ENCODE peak calls at places on chromosome 3, in nine cellular contexts. One of them, this sample, is unnamed.

GRCh38 chr3:157199841-157200240 is 39.9 kb upstream of the CCNL1 start:
- DNase-seq in adrenal gland: no peak
- DNase-seq in H9: no peak
- DNase-seq in right lobe of liver: no peak
- DNase-seq in PC-3: no peak
- DNase-seq in transverse colon: no peak
- DNase-seq in nephron progenitor cell: no peak
- DNase-seq in endothelial cell: no peak
- DNase-seq in lower leg skin: no peak
- DNase-seq in this sample: no peak

GRCh38 chr3:185629554-185630181 is 43.6 kb downstream of the SENP2 start:
- DNase-seq in nephron progenitor cell: no peak
- DNase-seq in endothelial cell: no peak
- DNase-seq in PC-3: no peak
- DNase-seq in right lobe of liver: no peak
- DNase-seq in adrenal gland: no peak
- DNase-seq in H9: no peak
- DNase-seq in transverse colon: no peak
- DNase-seq in lower leg skin: no peak
- DNase-seq in this sample: no peak

GRCh38 chr3:82353281-82354171 is 592.1 kb upstream of the GBE1 start:
- DNase-seq in endothelial cell: no peak
- DNase-seq in adrenal gland: peak
- DNase-seq in nephron progenitor cell: no peak
- DNase-seq in PC-3: no peak
- DNase-seq in transverse colon: no peak
- DNase-seq in lower leg skin: no peak
- DNase-seq in H9: no peak
- DNase-seq in right lobe of liver: peak
- DNase-seq in this sample: peak

GRCh38 chr3:24296441-24297205 is 198.0 kb downstream of the THRB start:
- DNase-seq in right lobe of liver: no peak
- DNase-seq in adrenal gland: no peak
- DNase-seq in transverse colon: peak
- DNase-seq in H9: no peak
- DNase-seq in PC-3: peak
- DNase-seq in nephron progenitor cell: no peak
- DNase-seq in lower leg skin: no peak
- DNase-seq in endothelial cell: no peak
- DNase-seq in this sample: no peak

GRCh38 chr3:177427540-177427939 is 230.3 kb upstream of the TBL1XR1 start:
- DNase-seq in endothelial cell: no peak
- DNase-seq in nephron progenitor cell: no peak
- DNase-seq in lower leg skin: no peak
- DNase-seq in PC-3: peak
- DNase-seq in right lobe of liver: no peak
- DNase-seq in adrenal gland: no peak
- DNase-seq in H9: no peak
- DNase-seq in transverse colon: no peak
- DNase-seq in this sample: no peak

GRCh38 chr3:45366305-45366704 is 22.1 kb upstream of the LARS2 start:
- DNase-seq in adrenal gland: no peak
- DNase-seq in lower leg skin: no peak
- DNase-seq in right lobe of liver: no peak
- DNase-seq in nephron progenitor cell: no peak
- DNase-seq in endothelial cell: no peak
- DNase-seq in transverse colon: peak
- DNase-seq in PC-3: no peak
- DNase-seq in H9: no peak
- DNase-seq in this sample: no peak

GRCh38 chr3:39378092-39378491 is 5.1 kb upstream of the SLC25A38 start:
- DNase-seq in H9: peak
- DNase-seq in nephron progenitor cell: peak
- DNase-seq in transverse colon: peak
- DNase-seq in right lobe of liver: peak
- DNase-seq in lower leg skin: no peak
- DNase-seq in PC-3: peak
- DNase-seq in adrenal gland: peak
- DNase-seq in endothelial cell: peak
- DNase-seq in this sample: peak

GRCh38 chr3:145628211-145628610 is 532.8 kb downstream of the PLOD2 start:
- DNase-seq in H9: no peak
- DNase-seq in nephron progenitor cell: no peak
- DNase-seq in transverse colon: no peak
- DNase-seq in endothelial cell: no peak
- DNase-seq in lower leg skin: no peak
- DNase-seq in right lobe of liver: no peak
- DNase-seq in PC-3: no peak
- DNase-seq in adrenal gland: no peak
- DNase-seq in this sample: no peak

GRCh38 chr3:190319660-190320059 is 2.6 kb downstream of the CLDN1 start:
- DNase-seq in H9: no peak
- DNase-seq in right lobe of liver: no peak
- DNase-seq in lower leg skin: no peak
- DNase-seq in endothelial cell: no peak
- DNase-seq in PC-3: peak
- DNase-seq in transverse colon: no peak
- DNase-seq in nephron progenitor cell: no peak
- DNase-seq in adrenal gland: no peak
- DNase-seq in this sample: peak

GRCh38 chr3:137692803-137693431 is 71.2 kb upstream of the SOX14 start:
- DNase-seq in adrenal gland: no peak
- DNase-seq in PC-3: peak
- DNase-seq in endothelial cell: peak
- DNase-seq in right lobe of liver: peak
- DNase-seq in H9: peak
- DNase-seq in lower leg skin: no peak
- DNase-seq in transverse colon: no peak
- DNase-seq in nephron progenitor cell: peak
- DNase-seq in this sample: peak

GRCh38 chr3:16813336-16813735 is 71.4 kb upstream of the PLCL2 start:
- DNase-seq in endothelial cell: no peak
- DNase-seq in transverse colon: no peak
- DNase-seq in nephron progenitor cell: no peak
- DNase-seq in H9: no peak
- DNase-seq in right lobe of liver: no peak
- DNase-seq in adrenal gland: no peak
- DNase-seq in lower leg skin: no peak
- DNase-seq in PC-3: no peak
- DNase-seq in this sample: no peak

GRCh38 chr3:131716007-131716406 is 213.2 kb upstream of the MRPL3 start:
- DNase-seq in endothelial cell: no peak
- DNase-seq in transverse colon: no peak
- DNase-seq in right lobe of liver: no peak
- DNase-seq in H9: no peak
- DNase-seq in nephron progenitor cell: no peak
- DNase-seq in lower leg skin: no peak
- DNase-seq in adrenal gland: no peak
- DNase-seq in PC-3: no peak
- DNase-seq in this sample: no peak

GRCh38 chr3:108152261-108152660 is 61.4 kb upstream of the CD47 start:
- DNase-seq in right lobe of liver: no peak
- DNase-seq in transverse colon: no peak
- DNase-seq in nephron progenitor cell: no peak
- DNase-seq in lower leg skin: no peak
- DNase-seq in PC-3: no peak
- DNase-seq in endothelial cell: no peak
- DNase-seq in adrenal gland: no peak
- DNase-seq in H9: no peak
- DNase-seq in this sample: no peak

GRCh38 chr3:108150200-108150599 is 59.4 kb upstream of the CD47 start:
- DNase-seq in PC-3: no peak
- DNase-seq in endothelial cell: no peak
- DNase-seq in transverse colon: no peak
- DNase-seq in lower leg skin: no peak
- DNase-seq in right lobe of liver: no peak
- DNase-seq in H9: no peak
- DNase-seq in adrenal gland: no peak
- DNase-seq in nephron progenitor cell: no peak
- DNase-seq in this sample: no peak

GRCh38 chr3:108157275-108157674 is 64.9 kb downstream of the IFT57 start:
- DNase-seq in adrenal gland: no peak
- DNase-seq in nephron progenitor cell: no peak
- DNase-seq in endothelial cell: no peak
- DNase-seq in right lobe of liver: no peak
- DNase-seq in lower leg skin: no peak
- DNase-seq in H9: no peak
- DNase-seq in PC-3: no peak
- DNase-seq in transverse colon: no peak
- DNase-seq in this sample: no peak

GRCh38 chr3:108156312-108156853 is 65.6 kb upstream of the CD47 start:
- DNase-seq in endothelial cell: no peak
- DNase-seq in adrenal gland: no peak
- DNase-seq in lower leg skin: no peak
- DNase-seq in nephron progenitor cell: no peak
- DNase-seq in right lobe of liver: no peak
- DNase-seq in H9: no peak
- DNase-seq in transverse colon: no peak
- DNase-seq in PC-3: no peak
- DNase-seq in this sample: no peak

DNA sequence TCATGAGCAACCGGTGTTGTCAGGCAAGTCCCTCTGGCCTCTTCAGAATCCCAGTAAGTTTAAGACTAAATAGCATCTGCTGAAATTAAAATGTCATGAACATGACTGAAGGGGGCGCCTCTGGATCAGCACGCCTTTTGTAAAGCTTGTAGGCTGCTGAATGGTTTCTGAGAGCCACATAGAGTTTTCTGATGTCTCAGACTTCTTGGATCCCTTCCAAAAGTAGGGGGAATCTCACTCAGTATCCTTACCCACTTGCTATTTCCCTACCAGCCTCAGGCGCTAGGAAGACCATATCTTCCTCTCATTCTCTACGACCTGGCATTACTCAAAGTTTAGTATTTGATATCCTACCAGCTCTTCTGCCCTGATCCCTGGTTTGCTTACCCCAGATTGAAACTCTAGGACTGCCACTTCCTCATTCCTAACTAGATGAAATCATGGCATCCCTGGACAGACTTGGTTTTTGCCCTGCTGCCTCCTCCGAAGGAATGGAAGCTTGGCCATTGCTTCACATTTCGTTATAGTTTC is 62.7 kb upstream of the CD47 start:
- DNase-seq in right lobe of liver: no peak
- DNase-seq in endothelial cell: peak
- DNase-seq in adrenal gland: peak
- DNase-seq in PC-3: peak
- DNase-seq in lower leg skin: no peak
- DNase-seq in nephron progenitor cell: no peak
- DNase-seq in transverse colon: peak
- DNase-seq in H9: peak
- DNase-seq in this sample: peak
- TF ChIP-seq CTCF in right lobe of liver: peak
- TF ChIP-seq CTCF in endothelial cell: no peak
- TF ChIP-seq CTCF in adrenal gland: peak
- TF ChIP-seq CTCF in PC-3: peak
- TF ChIP-seq CTCF in lower leg skin: no peak
- TF ChIP-seq CTCF in nephron progenitor cell: peak
- TF ChIP-seq CTCF in transverse colon: peak
- TF ChIP-seq CTCF in H9: peak
- TF ChIP-seq CTCF in this sample: peak

GRCh38 chr3:19256313-19256712 is 108.0 kb downstream of the KCNH8 start:
- DNase-seq in nephron progenitor cell: no peak
- DNase-seq in H9: peak
- DNase-seq in lower leg skin: no peak
- DNase-seq in adrenal gland: no peak
- DNase-seq in transverse colon: no peak
- DNase-seq in endothelial cell: peak
- DNase-seq in PC-3: no peak
- DNase-seq in right lobe of liver: no peak
- DNase-seq in this sample: no peak
- TF ChIP-seq CTCF in nephron progenitor cell: no peak
- TF ChIP-seq CTCF in H9: peak
- TF ChIP-seq CTCF in lower leg skin: no peak
- TF ChIP-seq CTCF in adrenal gland: no peak
- TF ChIP-seq CTCF in transverse colon: no peak
- TF ChIP-seq CTCF in endothelial cell: no peak
- TF ChIP-seq CTCF in PC-3: no peak
- TF ChIP-seq CTCF in right lobe of liver: peak
- TF ChIP-seq CTCF in this sample: no peak

GRCh38 chr3:133573054-133573628 is 345 bp upstream of the CDV3 start:
- DNase-seq in H9: peak
- DNase-seq in adrenal gland: peak
- DNase-seq in PC-3: peak
- DNase-seq in nephron progenitor cell: peak
- DNase-seq in endothelial cell: peak
- DNase-seq in right lobe of liver: peak
- DNase-seq in lower leg skin: peak
- DNase-seq in transverse colon: peak
- DNase-seq in this sample: peak
- TF ChIP-seq CTCF in H9: peak
- TF ChIP-seq CTCF in adrenal gland: no peak
- TF ChIP-seq CTCF in PC-3: no peak
- TF ChIP-seq CTCF in nephron progenitor cell: no peak
- TF ChIP-seq CTCF in endothelial cell: no peak
- TF ChIP-seq CTCF in right lobe of liver: peak
- TF ChIP-seq CTCF in lower leg skin: no peak
- TF ChIP-seq CTCF in transverse colon: peak
- TF ChIP-seq CTCF in this sample: no peak

GRCh38 chr3:37700849-37701248 is 160.8 kb upstream of the CTDSPL start:
- DNase-seq in endothelial cell: no peak
- DNase-seq in PC-3: peak
- DNase-seq in nephron progenitor cell: no peak
- DNase-seq in H9: no peak
- DNase-seq in lower leg skin: no peak
- DNase-seq in right lobe of liver: no peak
- DNase-seq in adrenal gland: no peak
- DNase-seq in transverse colon: no peak
- DNase-seq in this sample: peak
- TF ChIP-seq CTCF in endothelial cell: no peak
- TF ChIP-seq CTCF in PC-3: peak
- TF ChIP-seq CTCF in nephron progenitor cell: no peak
- TF ChIP-seq CTCF in H9: peak
- TF ChIP-seq CTCF in lower leg skin: no peak
- TF ChIP-seq CTCF in right lobe of liver: peak
- TF ChIP-seq CTCF in adrenal gland: peak
- TF ChIP-seq CTCF in transverse colon: peak
- TF ChIP-seq CTCF in this sample: no peak